ENCODE peak calls at places on chromosomes 5 and 9, in six cellular contexts. One of them, this sample, is unnamed.

GRCh38 chr9:103902263-103902662 is 191.8 kb upstream of the SMC2 start:
- DNase-seq in H1: no peak
- DNase-seq in ovary: no peak
- DNase-seq in trophoblast cell: no peak
- DNase-seq in small intestine: no peak
- DNase-seq in foreskin fibroblast: no peak
- DNase-seq in this sample: no peak

GRCh38 chr9:94560237-94560636 is 5.4 kb downstream of the PCAT7 start:
- DNase-seq in foreskin fibroblast: no peak
- DNase-seq in trophoblast cell: no peak
- DNase-seq in H1: no peak
- DNase-seq in small intestine: no peak
- DNase-seq in ovary: no peak
- DNase-seq in this sample: no peak

GRCh38 chr5:143244990-143245389 is 158.5 kb downstream of the NR3C1 start:
- DNase-seq in trophoblast cell: no peak
- DNase-seq in small intestine: no peak
- DNase-seq in ovary: no peak
- DNase-seq in H1: no peak
- DNase-seq in foreskin fibroblast: no peak
- DNase-seq in this sample: no peak

GRCh38 chr5:142364251-142365145 is 39.7 kb upstream of the SPRY4 start:
- DNase-seq in foreskin fibroblast: no peak
- DNase-seq in ovary: no peak
- DNase-seq in H1: no peak
- DNase-seq in trophoblast cell: no peak
- DNase-seq in small intestine: no peak
- DNase-seq in this sample: peak

GRCh38 chr9:129672702-129673101 is 7.3 kb downstream of the PRRX2 start:
- DNase-seq in ovary: no peak
- DNase-seq in trophoblast cell: no peak
- DNase-seq in H1: no peak
- DNase-seq in foreskin fibroblast: no peak
- DNase-seq in small intestine: no peak
- DNase-seq in this sample: no peak

GRCh38 chr5:72228957-72229356 is 91.1 kb downstream of the MRPS27 start:
- DNase-seq in H1: no peak
- DNase-seq in trophoblast cell: no peak
- DNase-seq in foreskin fibroblast: no peak
- DNase-seq in small intestine: no peak
- DNase-seq in ovary: no peak
- DNase-seq in this sample: no peak

GRCh38 chr9:130433168-130433946 is 11.4 kb upstream of the ASS1 start:
- DNase-seq in ovary: peak
- DNase-seq in foreskin fibroblast: peak
- DNase-seq in trophoblast cell: peak
- DNase-seq in H1: peak
- DNase-seq in small intestine: no peak
- DNase-seq in this sample: peak

GRCh38 chr5:90015584-90016018 is 394.0 kb downstream of the CETN3 start:
- DNase-seq in foreskin fibroblast: peak
- DNase-seq in trophoblast cell: no peak
- DNase-seq in small intestine: no peak
- DNase-seq in ovary: no peak
- DNase-seq in H1: no peak
- DNase-seq in this sample: peak

GRCh38 chr9:130741831-130742449 is 48.4 kb downstream of the EXOSC2 start:
- DNase-seq in small intestine: no peak
- DNase-seq in H1: no peak
- DNase-seq in foreskin fibroblast: peak
- DNase-seq in ovary: no peak
- DNase-seq in trophoblast cell: no peak
- DNase-seq in this sample: peak

GRCh38 chr5:129904667-129905466 is 602 bp downstream of the CHSY3 start:
- DNase-seq in ovary: no peak
- DNase-seq in foreskin fibroblast: peak
- DNase-seq in trophoblast cell: no peak
- DNase-seq in small intestine: no peak
- DNase-seq in H1: peak
- DNase-seq in this sample: peak

GRCh38 chr9:81981881-81982280 is 6.7 kb upstream of the SPATA31D1 start:
- DNase-seq in ovary: no peak
- DNase-seq in foreskin fibroblast: no peak
- DNase-seq in trophoblast cell: no peak
- DNase-seq in small intestine: no peak
- DNase-seq in H1: no peak
- DNase-seq in this sample: no peak

GRCh38 chr9:129145841-129146292 is 32.2 kb downstream of the IER5L start:
- DNase-seq in small intestine: no peak
- DNase-seq in ovary: peak
- DNase-seq in H1: peak
- DNase-seq in trophoblast cell: no peak
- DNase-seq in foreskin fibroblast: peak
- DNase-seq in this sample: peak

GRCh38 chr9:84966876-84967830 is 297.6 kb downstream of the NTRK2 start:
- DNase-seq in small intestine: no peak
- DNase-seq in trophoblast cell: no peak
- DNase-seq in ovary: no peak
- DNase-seq in foreskin fibroblast: peak
- DNase-seq in H1: peak
- DNase-seq in this sample: no peak

GRCh38 chr9:68949271-68950000 is 64.5 kb downstream of the PRKACG start:
- DNase-seq in trophoblast cell: no peak
- DNase-seq in ovary: peak
- DNase-seq in H1: no peak
- DNase-seq in foreskin fibroblast: no peak
- DNase-seq in small intestine: no peak
- DNase-seq in this sample: peak

GRCh38 chr5:74765201-74765600 is 1.7 kb downstream of the GFM2 start:
- DNase-seq in H1: no peak
- DNase-seq in trophoblast cell: peak
- DNase-seq in foreskin fibroblast: no peak
- DNase-seq in ovary: no peak
- DNase-seq in small intestine: peak
- DNase-seq in this sample: peak

GRCh38 chr9:4079906-4080305 is 220.0 kb downstream of the GLIS3 start:
- DNase-seq in H1: no peak
- DNase-seq in ovary: no peak
- DNase-seq in foreskin fibroblast: no peak
- DNase-seq in small intestine: no peak
- DNase-seq in trophoblast cell: no peak
- DNase-seq in this sample: no peak

GRCh38 chr9:115640887-115641286 is 512.7 kb upstream of the PAPPA start:
- DNase-seq in ovary: no peak
- DNase-seq in foreskin fibroblast: peak
- DNase-seq in small intestine: no peak
- DNase-seq in H1: no peak
- DNase-seq in trophoblast cell: no peak
- DNase-seq in this sample: peak

GRCh38 chr9:6214903-6215302 is 704 bp upstream of the IL33 start:
- DNase-seq in trophoblast cell: no peak
- DNase-seq in ovary: no peak
- DNase-seq in small intestine: no peak
- DNase-seq in foreskin fibroblast: peak
- DNase-seq in H1: no peak
- DNase-seq in this sample: peak

GRCh38 chr5:56853710-56854109 is 38.4 kb downstream of the MAP3K1 start:
- DNase-seq in foreskin fibroblast: no peak
- DNase-seq in ovary: no peak
- DNase-seq in trophoblast cell: no peak
- DNase-seq in small intestine: no peak
- DNase-seq in H1: no peak
- DNase-seq in this sample: no peak

GRCh38 chr9:78860806-78861475 is 564.0 kb downstream of the PSAT1 start:
- DNase-seq in foreskin fibroblast: peak
- DNase-seq in H1: no peak
- DNase-seq in trophoblast cell: no peak
- DNase-seq in small intestine: no peak
- DNase-seq in ovary: no peak
- DNase-seq in this sample: peak

GRCh38 chr9:104589611-104590010 is 9.6 kb downstream of the OR13C5 start:
- DNase-seq in H1: no peak
- DNase-seq in ovary: no peak
- DNase-seq in trophoblast cell: no peak
- DNase-seq in foreskin fibroblast: peak
- DNase-seq in small intestine: no peak
- DNase-seq in this sample: no peak

GRCh38 chr5:180381428-180381827 is 28.3 kb upstream of the GFPT2 start:
- DNase-seq in small intestine: no peak
- DNase-seq in ovary: no peak
- DNase-seq in foreskin fibroblast: no peak
- DNase-seq in H1: no peak
- DNase-seq in trophoblast cell: no peak
- DNase-seq in this sample: no peak

GRCh38 chr9:134690946-134691694 is 49.5 kb downstream of the COL5A1 start:
- DNase-seq in trophoblast cell: no peak
- DNase-seq in foreskin fibroblast: peak
- DNase-seq in ovary: peak
- DNase-seq in small intestine: no peak
- DNase-seq in H1: no peak
- DNase-seq in this sample: no peak

GRCh38 chr5:61575103-61575502 is 243.0 kb downstream of the ZSWIM6 start:
- DNase-seq in H1: no peak
- DNase-seq in foreskin fibroblast: peak
- DNase-seq in small intestine: peak
- DNase-seq in trophoblast cell: no peak
- DNase-seq in ovary: no peak
- DNase-seq in this sample: peak

GRCh38 chr5:534743-535671 is 10.8 kb upstream of the SLC9A3 start:
- DNase-seq in ovary: peak
- DNase-seq in H1: no peak
- DNase-seq in trophoblast cell: no peak
- DNase-seq in foreskin fibroblast: no peak
- DNase-seq in small intestine: no peak
- DNase-seq in this sample: no peak

GRCh38 chr5:532521-533242 is 8.4 kb upstream of the SLC9A3 start:
- DNase-seq in small intestine: no peak
- DNase-seq in foreskin fibroblast: no peak
- DNase-seq in ovary: peak
- DNase-seq in trophoblast cell: no peak
- DNase-seq in H1: no peak
- DNase-seq in this sample: no peak

GRCh38 chr5:535781-536698 is 11.8 kb upstream of the SLC9A3 start:
- DNase-seq in H1: no peak
- DNase-seq in small intestine: no peak
- DNase-seq in foreskin fibroblast: no peak
- DNase-seq in trophoblast cell: no peak
- DNase-seq in ovary: peak
- DNase-seq in this sample: no peak

GRCh38 chr5:533243-534005 is 9.2 kb upstream of the SLC9A3 start:
- DNase-seq in H1: no peak
- DNase-seq in small intestine: no peak
- DNase-seq in foreskin fibroblast: no peak
- DNase-seq in trophoblast cell: no peak
- DNase-seq in ovary: peak
- DNase-seq in this sample: no peak

GRCh38 chr5:534006-534742 is 9.9 kb upstream of the SLC9A3 start:
- DNase-seq in H1: no peak
- DNase-seq in trophoblast cell: no peak
- DNase-seq in foreskin fibroblast: no peak
- DNase-seq in small intestine: no peak
- DNase-seq in ovary: peak
- DNase-seq in this sample: no peak
- H3K4me3 ChIP-seq in H1: no peak
- H3K4me3 ChIP-seq in trophoblast cell: no peak
- H3K4me3 ChIP-seq in foreskin fibroblast: no peak
- H3K4me3 ChIP-seq in small intestine: no peak
- H3K4me3 ChIP-seq in ovary: no peak
- H3K4me3 ChIP-seq in this sample: no peak

GRCh38 chr5:166505086-166505485 is 1786.4 kb upstream of the WWC1 start:
- DNase-seq in ovary: no peak
- DNase-seq in foreskin fibroblast: no peak
- DNase-seq in trophoblast cell: no peak
- DNase-seq in small intestine: no peak
- DNase-seq in H1: no peak
- DNase-seq in this sample: no peak
- H3K4me3 ChIP-seq in ovary: no peak
- H3K4me3 ChIP-seq in foreskin fibroblast: no peak
- H3K4me3 ChIP-seq in trophoblast cell: no peak
- H3K4me3 ChIP-seq in small intestine: no peak
- H3K4me3 ChIP-seq in H1: no peak
- H3K4me3 ChIP-seq in this sample: no peak

DNA sequence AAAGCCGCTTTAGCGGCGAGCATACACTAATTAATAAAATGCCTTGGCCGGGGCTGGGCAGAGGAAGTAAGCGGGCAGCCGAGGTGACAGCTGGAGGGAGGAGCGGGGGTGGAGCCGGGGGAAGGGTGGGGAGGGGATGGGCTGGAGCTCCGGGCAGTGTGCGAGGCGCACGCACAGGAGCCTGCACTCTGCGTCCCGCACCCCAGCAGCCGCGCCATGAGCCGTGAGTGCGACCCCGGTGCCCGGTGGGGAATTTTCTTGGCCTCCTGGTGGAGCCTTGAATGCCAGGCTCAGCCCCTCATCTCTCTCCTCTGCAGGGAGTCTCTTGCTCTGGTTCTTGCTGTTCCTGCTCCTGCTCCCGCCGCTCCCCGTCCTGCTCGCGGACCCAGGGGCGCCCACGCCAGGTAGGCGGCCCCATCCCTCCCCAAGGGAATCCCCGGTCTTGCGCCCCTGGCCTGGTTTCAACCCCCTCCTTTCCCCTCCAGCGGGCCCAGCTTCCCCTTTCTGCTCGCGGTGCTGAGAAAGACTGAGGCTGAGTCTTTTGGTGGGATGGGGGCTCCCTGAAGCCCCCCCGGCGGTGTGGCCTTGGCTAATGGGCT is at the start of gene PTGS1:
- DNase-seq in ovary: no peak
- DNase-seq in trophoblast cell: no peak
- DNase-seq in small intestine: peak
- DNase-seq in foreskin fibroblast: peak
- DNase-seq in H1: peak
- DNase-seq in this sample: no peak
- H3K4me3 ChIP-seq in ovary: peak
- H3K4me3 ChIP-seq in trophoblast cell: no peak
- H3K4me3 ChIP-seq in small intestine: no peak
- H3K4me3 ChIP-seq in foreskin fibroblast: peak
- H3K4me3 ChIP-seq in H1: peak
- H3K4me3 ChIP-seq in this sample: peak

GRCh38 chr9:137278913-137279711 is 1.6 kb downstream of the TOR4A start:
- DNase-seq in ovary: no peak
- DNase-seq in H1: no peak
- DNase-seq in foreskin fibroblast: no peak
- DNase-seq in trophoblast cell: no peak
- DNase-seq in small intestine: no peak
- DNase-seq in this sample: no peak

GRCh38 chr9:137278061-137278912 is 761 bp downstream of the TOR4A start:
- DNase-seq in H1: peak
- DNase-seq in trophoblast cell: no peak
- DNase-seq in foreskin fibroblast: peak
- DNase-seq in small intestine: peak
- DNase-seq in ovary: no peak
- DNase-seq in this sample: peak

GRCh38 chr9:137279741-137280477 is 2.4 kb downstream of the TOR4A start:
- DNase-seq in foreskin fibroblast: no peak
- DNase-seq in trophoblast cell: no peak
- DNase-seq in ovary: no peak
- DNase-seq in small intestine: peak
- DNase-seq in H1: peak
- DNase-seq in this sample: no peak

GRCh38 chr9:137280478-137281344 is 3.2 kb downstream of the TOR4A start:
- DNase-seq in foreskin fibroblast: peak
- DNase-seq in H1: peak
- DNase-seq in ovary: no peak
- DNase-seq in trophoblast cell: no peak
- DNase-seq in small intestine: no peak
- DNase-seq in this sample: peak

GRCh38 chr9:137281345-137282116 is 4.0 kb downstream of the TOR4A start:
- DNase-seq in trophoblast cell: no peak
- DNase-seq in H1: peak
- DNase-seq in small intestine: no peak
- DNase-seq in foreskin fibroblast: no peak
- DNase-seq in ovary: no peak
- DNase-seq in this sample: no peak
- H3K4me3 ChIP-seq in trophoblast cell: no peak
- H3K4me3 ChIP-seq in H1: peak
- H3K4me3 ChIP-seq in small intestine: no peak
- H3K4me3 ChIP-seq in foreskin fibroblast: no peak
- H3K4me3 ChIP-seq in ovary: no peak
- H3K4me3 ChIP-seq in this sample: peak